ENCODE peak calls at places on chromosomes 12 and 14, in five cellular contexts. Q is fibroblast of pulmonary artery; P is non-pigmented ciliary epithelial cell; R is activated CD4-positive, alpha-beta T cell treated with anti-CD3 and anti-CD28 coated beads for 1 hour; N is RPMI8226. B is an unnamed sample.

GRCh38 chr14:25846232-25846631 is 751.6 kb downstream of the NOVA1 start:
- DNase-seq in Q (no peak), N (no peak), R (no peak), P (no peak), B (no peak)

GRCh38 chr12:49646331-49646830 is 23.0 kb downstream of the PRPF40B start:
- DNase-seq in N (no peak), Q (no peak), R (no peak), P (no peak), B (no peak)

GRCh38 chr12:91769736-91770135 is 375.9 kb downstream of the BTG1 start:
- DNase-seq in P (no peak), Q (no peak), N (no peak), R (no peak), B (no peak)

GRCh38 chr14:32252030-32252670 is 49.1 kb upstream of the RNU6-8 start:
- DNase-seq in Q (peak), N (peak), P (peak), R (no peak), B (peak)

GRCh38 chr12:63787306-63787705 is 7.6 kb downstream of the RXYLT1 start:
- DNase-seq in N (no peak), P (no peak), R (no peak), Q (no peak), B (no peak)

GRCh38 chr14:100237735-100238418 is 1.1 kb upstream of the YY1 start:
- DNase-seq in P (no peak), R (peak), Q (peak), N (peak), B (no peak)

GRCh38 chr12:116534341-116535121 is 24.6 kb upstream of the MAP1LC3B2 start:
- DNase-seq in R (no peak), Q (no peak), N (peak), P (no peak), B (no peak)

GRCh38 chr12:107635139-107635538 is 50.5 kb upstream of the PWP1 start:
- DNase-seq in P (no peak), Q (peak), R (no peak), N (no peak), B (no peak)

GRCh38 chr12:53868516-53868986 is 70.1 kb upstream of the HOXC13 start:
- DNase-seq in R (no peak), Q (no peak), N (no peak), P (no peak), B (no peak)

GRCh38 chr14:41960316-41960715 is 353.6 kb downstream of the LRFN5 start:
- DNase-seq in Q (peak), P (no peak), R (no peak), N (no peak), B (no peak)

GRCh38 chr12:66036317-66036716 is 94.2 kb downstream of the LLPH start:
- DNase-seq in N (no peak), P (peak), R (no peak), Q (peak), B (peak)

GRCh38 chr12:43069768-43070221 is 480.2 kb upstream of the PRICKLE1 start:
- DNase-seq in R (no peak), Q (peak), N (no peak), P (no peak), B (no peak)

GRCh38 chr14:100443643-100444042 is 120.5 kb downstream of the SLC25A47 start:
- DNase-seq in N (no peak), P (no peak), R (no peak), Q (no peak), B (no peak)

GRCh38 chr14:60331201-60332045 is 82.4 kb downstream of the PPM1A start:
- DNase-seq in Q (peak), R (peak), P (no peak), N (peak), B (no peak)

GRCh38 chr12:51974646-51975045 is 23.1 kb downstream of the ACVR1B start:
- DNase-seq in Q (peak), R (no peak), P (no peak), N (no peak), B (no peak)

GRCh38 chr12:57341275-57341990 is 89.4 kb downstream of the R3HDM2 start:
- DNase-seq in N (no peak), Q (peak), P (no peak), R (no peak), B (no peak)

GRCh38 chr14:89219056-89219455 is 198.0 kb downstream of the FOXN3 start:
- DNase-seq in N (no peak), P (no peak), Q (no peak), R (no peak), B (no peak)

GRCh38 chr12:120719496-120720233 is 6.0 kb upstream of the ACADS start:
- DNase-seq in N (no peak), R (no peak), Q (peak), P (no peak), B (no peak)

GRCh38 chr12:5429741-5430557 is 2.0 kb upstream of the NTF3 start:
- DNase-seq in N (peak), Q (no peak), R (no peak), P (no peak), B (no peak)

GRCh38 chr12:122875590-122876220 is 20.2 kb downstream of the VPS37B start:
- DNase-seq in Q (no peak), R (no peak), P (no peak), N (peak), B (no peak)

GRCh38 chr14:30444451-30444850 is 114.5 kb upstream of the G2E3 start:
- DNase-seq in P (no peak), N (no peak), Q (no peak), R (no peak), B (no peak)

GRCh38 chr14:68232643-68233055 is 413.1 kb downstream of the RAD51B start:
- DNase-seq in N (peak), P (peak), Q (peak), R (no peak), B (peak)

GRCh38 chr12:31803306-31804184 is 74.7 kb upstream of the AMN1 start:
- DNase-seq in Q (no peak), P (no peak), N (no peak), R (no peak), B (no peak)